ENCODE peak calls at places on chromosomes 5 and 9, in ten cellular contexts. Z is stomach; F is right cardiac atrium; Y is BE2C; V is lung; A is CD8-positive, alpha-beta T cell; E is sigmoid colon; N is keratinocyte; T is GM23248; W is breast epithelium. H is an unnamed sample. For H3K4me1, the result is how much of the 10 kb centered on the place peaks cover.

GRCh38 chr5:180170111-180170809 is 38.8 kb downstream of the RASGEF1C start:
- DNase-seq in Z (no peak), F (no peak), Y (no peak), V (no peak), A (no peak), E (peak), N (no peak), T (no peak), W (no peak), H (no peak)

GRCh38 chr5:97162045-97162444 is 19.6 kb upstream of the LIX1 start:
- DNase-seq in Z (peak), F (no peak), Y (peak), V (peak), A (peak), E (peak), N (peak), T (peak), W (peak), H (peak)

GRCh38 chr9:115411993-115412452 is 294.1 kb upstream of the TNC start:
- DNase-seq in Z (no peak), F (no peak), Y (no peak), V (no peak), A (no peak), E (no peak), N (no peak), T (peak), W (no peak), H (no peak)

GRCh38 chr5:4101189-4101588 is 505.6 kb downstream of the IRX1 start:
- DNase-seq in Z (no peak), F (no peak), Y (no peak), V (no peak), A (no peak), E (no peak), N (no peak), T (no peak), W (no peak), H (no peak)

GRCh38 chr5:142641681-142642080 is 44.2 kb downstream of the FGF1 start:
- DNase-seq in Z (no peak), F (no peak), Y (no peak), V (no peak), A (no peak), E (no peak), N (no peak), T (no peak), W (no peak), H (no peak)

GRCh38 chr5:10975915-10976314 is 214.9 kb upstream of the DAP start:
- DNase-seq in Z (no peak), F (no peak), Y (no peak), V (no peak), A (no peak), E (no peak), N (no peak), T (no peak), W (no peak), H (no peak)

GRCh38 chr9:93092171-93092991 is 3.6 kb upstream of the CARD19 start:
- DNase-seq in Z (no peak), F (no peak), Y (no peak), V (no peak), A (peak), E (peak), N (no peak), T (no peak), W (peak), H (peak)

GRCh38 chr5:58582004-58582403 is 871 bp upstream of the RAB3C start:
- DNase-seq in Z (no peak), F (peak), Y (peak), V (no peak), A (no peak), E (no peak), N (no peak), T (no peak), W (no peak), H (no peak)

GRCh38 chr5:142432369-142432863 is 107.6 kb upstream of the SPRY4 start:
- DNase-seq in Z (peak), F (peak), Y (peak), V (peak), A (peak), E (no peak), N (no peak), T (no peak), W (no peak), H (no peak)

GRCh38 chr9:104780796-104781395 is 17.0 kb downstream of the NIPSNAP3B start:
- DNase-seq in Z (no peak), F (no peak), Y (no peak), V (no peak), A (no peak), E (no peak), N (no peak), T (peak), W (no peak), H (peak)

GRCh38 chr5:103849934-103850333 is 287.3 kb upstream of the NUDT12 start:
- DNase-seq in Z (no peak), F (no peak), Y (no peak), V (no peak), A (no peak), E (no peak), N (peak), T (peak), W (no peak), H (no peak)

GRCh38 chr9:83701769-83702168 is 6.0 kb downstream of the UBQLN1 start:
- DNase-seq in Z (no peak), F (no peak), Y (no peak), V (no peak), A (no peak), E (no peak), N (peak), T (peak), W (no peak), H (peak)

GRCh38 chr5:180107005-180107404 is 35.4 kb upstream of the RNF130 start:
- DNase-seq in Z (no peak), F (no peak), Y (no peak), V (no peak), A (no peak), E (no peak), N (no peak), T (no peak), W (no peak), H (no peak)

GRCh38 chr5:75566710-75567309 is 44.4 kb upstream of the ANKDD1B start:
- DNase-seq in Z (no peak), F (no peak), Y (no peak), V (no peak), A (no peak), E (no peak), N (peak), T (peak), W (no peak), H (peak)

GRCh38 chr9:13941686-13942085 is 372.3 kb downstream of the NFIB start:
- DNase-seq in Z (no peak), F (no peak), Y (no peak), V (no peak), A (no peak), E (no peak), N (no peak), T (peak), W (no peak), H (no peak)

GRCh38 chr5:1726469-1726865 is 73.2 kb downstream of the MRPL36 start:
- DNase-seq in Z (peak), F (no peak), Y (no peak), V (no peak), A (no peak), E (peak), N (no peak), T (no peak), W (no peak), H (no peak)

GRCh38 chr5:10331341-10331796 is 22.1 kb upstream of the MARCHF6 start:
- DNase-seq in Z (peak), F (peak), Y (no peak), V (peak), A (peak), E (peak), N (no peak), T (peak), W (peak), H (no peak)

GRCh38 chr5:34524123-34524522 is 132.0 kb upstream of the RAI14 start:
- DNase-seq in Z (no peak), F (no peak), Y (no peak), V (no peak), A (no peak), E (no peak), N (no peak), T (peak), W (no peak), H (no peak)

GRCh38 chr5:27494845-27495244 is 456.5 kb upstream of the CDH9 start:
- DNase-seq in Z (no peak), F (no peak), Y (peak), V (no peak), A (no peak), E (no peak), N (peak), T (no peak), W (no peak), H (no peak)

GRCh38 chr9:36870960-36871359 is 163.1 kb downstream of the PAX5 start:
- DNase-seq in Z (peak), F (no peak), Y (no peak), V (no peak), A (no peak), E (peak), N (no peak), T (no peak), W (no peak), H (no peak)

GRCh38 chr5:172164773-172165212 is 23.2 kb downstream of the STK10 start:
- DNase-seq in Z (no peak), F (peak), Y (no peak), V (no peak), A (no peak), E (no peak), N (no peak), T (peak), W (no peak), H (no peak)

GRCh38 chr5:9654886-9655285 is 24.7 kb upstream of the TAS2R1 start:
- DNase-seq in Z (no peak), F (no peak), Y (no peak), V (no peak), A (no peak), E (no peak), N (no peak), T (peak), W (no peak), H (no peak)

GRCh38 chr9:81632599-81632998 is 56.7 kb downstream of the TLE1 start:
- DNase-seq in Z (no peak), F (no peak), Y (no peak), V (no peak), A (no peak), E (no peak), N (no peak), T (peak), W (no peak), H (no peak)

GRCh38 chr5:172444626-172445365 is 9.5 kb downstream of the SH3PXD2B start:
- DNase-seq in Z (no peak), F (no peak), Y (no peak), V (no peak), A (no peak), E (no peak), N (no peak), T (peak), W (no peak), H (no peak)

GRCh38 chr9:93664549-93665120 is 88.3 kb downstream of the PHF2 start:
- DNase-seq in Z (no peak), F (no peak), Y (no peak), V (no peak), A (no peak), E (peak), N (no peak), T (no peak), W (peak), H (no peak)

GRCh38 chr5:34789021-34789531 is 49.9 kb upstream of the TTC23L start:
- DNase-seq in Z (no peak), F (no peak), Y (no peak), V (no peak), A (no peak), E (no peak), N (no peak), T (peak), W (no peak), H (no peak)

GRCh38 chr9:100064872-100065581 is 33.8 kb downstream of the ERP44 start:
- DNase-seq in Z (no peak), F (no peak), Y (no peak), V (no peak), A (no peak), E (no peak), N (peak), T (peak), W (no peak), H (no peak)

GRCh38 chr9:124208571-124208970 is 49.2 kb upstream of the NEK6 start:
- DNase-seq in Z (no peak), F (no peak), Y (no peak), V (no peak), A (no peak), E (peak), N (no peak), T (no peak), W (no peak), H (no peak)
- H3K4me1 ChIP-seq in Z (under half), F (under half), Y (under half), V (under half), A (under half), E (under half), N (under half), T (under half), W (under half), H (under half)

DNA sequence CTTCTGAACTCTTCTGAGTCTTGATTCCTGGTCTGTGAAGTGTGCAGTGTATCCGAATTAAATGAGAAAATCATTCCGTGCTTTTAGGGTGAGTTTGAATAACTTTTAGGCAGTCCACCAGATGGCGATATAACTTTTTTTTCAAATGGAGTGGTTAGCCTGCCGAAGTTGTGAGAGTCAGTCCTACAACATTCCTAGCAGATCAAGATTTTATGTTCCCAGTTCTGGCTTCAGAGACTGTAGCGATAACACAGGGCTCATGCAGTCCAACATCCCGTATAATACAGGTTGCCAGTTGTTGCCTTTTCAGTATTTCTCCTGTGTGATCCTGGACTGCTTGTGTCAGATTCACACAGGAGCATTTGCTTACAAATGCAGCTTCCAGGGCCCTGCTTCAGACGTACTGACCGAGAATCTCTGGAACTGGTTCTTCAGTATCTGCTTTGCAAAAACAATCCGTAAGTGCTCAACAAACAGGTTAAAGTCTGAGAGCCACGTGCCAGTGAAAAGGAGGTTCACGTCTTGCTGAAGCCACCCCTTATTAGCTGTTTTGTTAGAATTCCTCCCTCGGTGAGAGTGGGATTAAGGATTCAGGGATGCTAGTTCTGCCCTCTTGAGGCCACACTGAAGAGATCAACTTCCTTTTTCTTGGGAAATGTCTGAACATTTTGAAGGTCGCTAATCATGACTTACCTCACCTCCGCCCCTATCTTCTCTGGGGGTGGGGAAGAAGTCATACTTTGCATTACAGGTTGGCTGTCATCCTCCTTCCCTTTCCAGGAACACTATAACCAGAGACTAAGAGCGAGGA is 22.8 kb downstream of the SMIM3 start:
- DNase-seq in Z (no peak), F (no peak), Y (peak), V (no peak), A (no peak), E (no peak), N (no peak), T (peak), W (no peak), H (peak)
- H3K4me3 ChIP-seq in Z (peak), F (peak), Y (peak), V (peak), A (no peak), E (peak), N (peak), T (peak), W (peak), H (peak)

GRCh38 chr9:136222896-136223266 is 18.0 kb upstream of the LHX3 start:
- DNase-seq in Z (no peak), F (no peak), Y (no peak), V (no peak), A (no peak), E (no peak), N (no peak), T (no peak), W (no peak), H (no peak)
- H3K4me1 ChIP-seq in Z (under half), F (under half), Y (under half), V (under half), A (under half), E (under half), N (under half), T (under half), W (under half), H (under half)

GRCh38 chr5:169300468-169301385 is at the start of gene SLIT3:
- DNase-seq in Z (peak), F (peak), Y (peak), V (no peak), A (no peak), E (peak), N (peak), T (peak), W (peak), H (peak)
- H3K4me3 ChIP-seq in Z (peak), F (peak), Y (peak), V (peak), A (no peak), E (peak), N (peak), T (peak), W (peak), H (peak)

GRCh38 chr5:56854920-56855319 is 39.6 kb downstream of the MAP3K1 start:
- DNase-seq in Z (no peak), F (no peak), Y (no peak), V (no peak), A (no peak), E (no peak), N (no peak), T (no peak), W (no peak), H (no peak)

GRCh38 chr5:56851258-56851941 is 36.1 kb downstream of the MAP3K1 start:
- DNase-seq in Z (no peak), F (no peak), Y (no peak), V (no peak), A (no peak), E (no peak), N (no peak), T (no peak), W (no peak), H (no peak)

GRCh38 chr5:56856779-56857178 is 41.4 kb downstream of the MAP3K1 start:
- DNase-seq in Z (no peak), F (no peak), Y (no peak), V (no peak), A (no peak), E (no peak), N (no peak), T (no peak), W (no peak), H (no peak)

GRCh38 chr5:56852228-56853000 is 37.1 kb downstream of the MAP3K1 start:
- DNase-seq in Z (no peak), F (no peak), Y (no peak), V (no peak), A (no peak), E (no peak), N (no peak), T (no peak), W (no peak), H (no peak)

DNA sequence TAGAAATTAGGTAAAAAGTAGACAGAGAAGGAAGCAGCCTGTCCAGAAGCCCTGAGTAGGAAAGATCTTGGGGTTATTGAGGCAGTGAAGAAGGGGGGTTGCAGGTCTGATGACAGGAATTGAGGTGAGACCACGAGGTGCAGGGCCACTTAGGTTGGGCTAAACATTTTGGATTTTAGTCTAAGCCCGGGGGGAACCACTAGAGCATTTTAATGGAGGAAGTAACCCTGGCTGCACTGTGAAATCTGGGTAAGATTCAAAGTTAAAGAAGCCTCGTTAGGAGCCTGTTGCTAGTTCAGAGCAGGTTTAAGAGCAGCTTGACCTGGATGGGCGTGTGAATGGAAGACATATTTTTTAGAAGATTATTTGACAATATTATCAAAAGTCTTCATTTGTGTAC is 38.4 kb downstream of the MAP3K1 start:
- DNase-seq in Z (no peak), F (no peak), Y (no peak), V (no peak), A (no peak), E (no peak), N (no peak), T (no peak), W (no peak), H (no peak)
- H3K4me1 ChIP-seq in Z (half or more), F (under half), Y (under half), V (under half), A (under half), E (under half), N (under half), T (under half), W (under half), H (under half)

DNA sequence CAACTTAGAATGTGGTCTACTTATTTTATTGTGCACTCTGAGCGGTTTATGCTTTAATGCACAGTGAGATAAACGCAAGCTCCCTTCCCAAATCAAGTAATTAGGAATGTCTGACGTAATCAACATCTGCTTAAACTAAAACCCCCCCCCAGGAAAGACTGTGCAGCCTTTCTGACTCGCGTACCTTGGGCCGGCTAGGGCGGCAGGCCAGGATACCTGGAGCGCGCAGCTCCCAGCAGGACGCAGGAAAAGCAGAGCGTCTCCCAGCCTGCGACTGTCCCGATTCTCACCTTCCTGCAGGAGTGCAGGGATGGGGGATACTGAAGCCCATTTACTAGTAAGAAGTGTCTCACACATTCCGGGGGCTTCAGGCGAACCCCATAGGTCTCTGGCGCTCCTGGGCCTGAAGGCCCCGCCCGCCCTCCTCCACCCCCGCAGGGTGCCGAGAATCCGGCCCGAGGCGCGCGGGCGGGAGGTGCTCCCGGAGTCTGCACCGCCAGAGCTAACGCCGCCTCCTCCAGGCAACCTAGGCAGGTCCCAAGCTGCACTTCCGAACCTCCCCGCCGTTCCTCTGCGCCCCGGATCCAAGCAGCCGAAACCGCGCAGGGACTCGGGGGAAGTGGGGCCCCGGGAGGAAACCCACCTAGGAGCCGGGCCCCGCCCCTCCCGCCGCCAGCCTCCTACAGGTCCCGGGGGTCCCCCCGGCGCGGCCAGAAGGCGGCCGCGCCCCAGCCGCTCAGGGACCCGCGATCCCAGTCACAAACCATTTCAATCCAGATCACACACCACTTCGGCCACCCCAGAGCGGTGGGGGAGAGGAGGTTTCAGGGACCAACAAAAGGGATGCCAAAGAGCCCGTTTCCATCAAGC is 1.4 kb downstream of the ROR2 start:
- DNase-seq in Z (peak), F (peak), Y (peak), V (peak), A (no peak), E (peak), N (no peak), T (peak), W (peak), H (peak)
- H3K4me3 ChIP-seq in Z (peak), F (peak), Y (peak), V (peak), A (no peak), E (peak), N (peak), T (peak), W (peak), H (peak)

GRCh38 chr9:77016526-77017504 is 2.6 kb upstream of the FOXB2 start:
- DNase-seq in Z (no peak), F (no peak), Y (no peak), V (no peak), A (no peak), E (no peak), N (no peak), T (no peak), W (no peak), H (no peak)
- H3K4me1 ChIP-seq in Z (half or more), F (under half), Y (under half), V (under half), A (under half), E (half or more), N (under half), T (under half), W (under half), H (under half)

DNA sequence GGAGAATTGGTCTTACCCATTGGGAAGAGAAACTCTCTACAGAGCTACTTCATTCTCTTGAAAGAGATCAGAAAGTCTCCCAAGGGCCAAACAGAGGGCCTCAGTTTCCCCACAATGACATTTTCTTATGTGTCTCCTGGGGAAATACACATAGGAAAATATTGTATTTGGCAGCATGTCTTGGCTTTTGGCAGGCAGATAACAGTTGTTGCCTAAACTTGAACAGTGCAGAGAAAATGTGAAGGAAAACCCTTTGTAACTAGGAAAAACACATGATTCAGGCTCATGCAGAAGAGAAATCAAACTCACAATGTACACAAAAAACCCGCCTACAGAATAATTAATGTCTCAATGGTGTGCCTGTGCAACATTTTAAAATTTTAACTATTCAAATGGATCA is 204.9 kb downstream of the ADAMTSL1 start:
- DNase-seq in Z (no peak), F (no peak), Y (no peak), V (no peak), A (no peak), E (no peak), N (no peak), T (no peak), W (no peak), H (no peak)
- H3K4me3 ChIP-seq in Z (no peak), F (no peak), Y (no peak), V (no peak), A (no peak), E (no peak), N (no peak), T (no peak), W (no peak), H (no peak)

H was measured in HAP-1.